ENCODE peak calls at places on chromosome 20, in six cellular contexts. One of them, this sample, is unnamed.

GRCh38 chr20:25309395-25310267 is 61.7 kb downstream of the PYGB start:
- DNase-seq in stomach: peak; percentile 53
- DNase-seq in heart left ventricle: no peak
- DNase-seq in ovary: peak; percentile 47
- DNase-seq in lower lobe of right lung: peak; percentile 65
- DNase-seq in endodermal cell: no peak
- DNase-seq in this sample: peak; percentile 78

GRCh38 chr20:25437153-25437581 is 29.7 kb downstream of the GINS1 start:
- DNase-seq in lower lobe of right lung: no peak
- DNase-seq in ovary: no peak
- DNase-seq in heart left ventricle: no peak
- DNase-seq in stomach: no peak
- DNase-seq in endodermal cell: peak; percentile 84
- DNase-seq in this sample: no peak

GRCh38 chr20:61407561-61407960 is 155.5 kb downstream of the CDH4 start:
- DNase-seq in endodermal cell: no peak
- DNase-seq in ovary: no peak
- DNase-seq in lower lobe of right lung: no peak
- DNase-seq in stomach: no peak
- DNase-seq in heart left ventricle: no peak
- DNase-seq in this sample: no peak

GRCh38 chr20:43736588-43737091 is 9.8 kb upstream of the GTSF1L start:
- DNase-seq in ovary: no peak
- DNase-seq in heart left ventricle: no peak
- DNase-seq in endodermal cell: peak; percentile 69
- DNase-seq in lower lobe of right lung: no peak
- DNase-seq in stomach: no peak
- DNase-seq in this sample: peak; percentile 2

GRCh38 chr20:34375977-34376430 is 12.9 kb downstream of the ITCH start:
- DNase-seq in endodermal cell: no peak
- DNase-seq in ovary: no peak
- DNase-seq in lower lobe of right lung: no peak
- DNase-seq in stomach: no peak
- DNase-seq in heart left ventricle: no peak
- DNase-seq in this sample: no peak

GRCh38 chr20:43102394-43102793 is 87.3 kb downstream of the PTPRT start:
- DNase-seq in lower lobe of right lung: no peak
- DNase-seq in stomach: no peak
- DNase-seq in heart left ventricle: no peak
- DNase-seq in ovary: no peak
- DNase-seq in endodermal cell: peak; percentile 82
- DNase-seq in this sample: no peak

GRCh38 chr20:48626226-48626937 is 201.4 kb downstream of the PREX1 start:
- DNase-seq in heart left ventricle: no peak
- DNase-seq in ovary: peak; percentile 42
- DNase-seq in stomach: no peak
- DNase-seq in endodermal cell: no peak
- DNase-seq in lower lobe of right lung: peak; percentile 40
- DNase-seq in this sample: peak; percentile 53

GRCh38 chr20:19492937-19493336 is 265.1 kb upstream of the RIN2 start:
- DNase-seq in stomach: no peak
- DNase-seq in lower lobe of right lung: no peak
- DNase-seq in heart left ventricle: no peak
- DNase-seq in ovary: no peak
- DNase-seq in endodermal cell: no peak
- DNase-seq in this sample: no peak

GRCh38 chr20:5039255-5039657 is 37.9 kb upstream of the SLC23A2 start:
- DNase-seq in heart left ventricle: no peak
- DNase-seq in stomach: no peak
- DNase-seq in ovary: no peak
- DNase-seq in lower lobe of right lung: no peak
- DNase-seq in endodermal cell: no peak
- DNase-seq in this sample: peak; percentile 52

GRCh38 chr20:47354710-47355488 is 1.6 kb downstream of the ZMYND8 start:
- DNase-seq in endodermal cell: no peak
- DNase-seq in ovary: no peak
- DNase-seq in lower lobe of right lung: no peak
- DNase-seq in stomach: no peak
- DNase-seq in heart left ventricle: no peak
- DNase-seq in this sample: no peak

GRCh38 chr20:50756447-50756846 is 25.1 kb downstream of the PARD6B start:
- DNase-seq in endodermal cell: no peak
- DNase-seq in stomach: no peak
- DNase-seq in ovary: no peak
- DNase-seq in heart left ventricle: no peak
- DNase-seq in lower lobe of right lung: no peak
- DNase-seq in this sample: no peak

GRCh38 chr20:48899881-48900280 is 21.6 kb upstream of the ARFGEF2 start:
- DNase-seq in stomach: no peak
- DNase-seq in ovary: no peak
- DNase-seq in lower lobe of right lung: no peak
- DNase-seq in endodermal cell: no peak
- DNase-seq in heart left ventricle: no peak
- DNase-seq in this sample: no peak

GRCh38 chr20:9332783-9333482 is 181.5 kb upstream of the LAMP5 start:
- DNase-seq in lower lobe of right lung: no peak
- DNase-seq in endodermal cell: no peak
- DNase-seq in stomach: no peak
- DNase-seq in ovary: no peak
- DNase-seq in heart left ventricle: no peak
- DNase-seq in this sample: no peak

GRCh38 chr20:36273414-36274247 is 32.5 kb upstream of the DLGAP4 start:
- DNase-seq in ovary: no peak
- DNase-seq in lower lobe of right lung: no peak
- DNase-seq in endodermal cell: no peak
- DNase-seq in heart left ventricle: no peak
- DNase-seq in stomach: no peak
- DNase-seq in this sample: no peak

DNA sequence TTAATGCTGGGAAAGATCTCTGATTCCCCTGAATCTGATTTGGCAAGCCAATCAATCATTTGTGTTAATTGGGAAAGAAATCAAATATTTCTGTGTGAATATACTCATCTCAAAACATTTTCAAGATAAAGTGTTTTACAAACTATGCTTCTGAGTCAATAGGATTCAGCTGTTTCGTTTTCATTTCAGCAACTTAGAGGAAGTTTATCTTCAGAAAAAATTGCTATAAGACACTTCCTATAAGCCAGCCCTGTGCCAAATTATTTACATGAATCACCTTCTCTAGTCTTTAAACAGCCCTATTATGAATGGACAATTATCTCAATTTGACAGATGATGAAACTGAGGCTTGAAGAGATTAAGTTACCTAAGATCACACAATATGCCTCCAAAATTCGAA is 10.9 kb downstream of the DEFB129 start:
- DNase-seq in stomach: no peak
- DNase-seq in lower lobe of right lung: no peak
- DNase-seq in ovary: no peak
- DNase-seq in heart left ventricle: no peak
- DNase-seq in endodermal cell: no peak
- DNase-seq in this sample: no peak
- H3K4me3 ChIP-seq in stomach: no peak overlapping the region
- H3K4me3 ChIP-seq in lower lobe of right lung: peak overlapping the region; percentile 25
- H3K4me3 ChIP-seq in ovary: no peak overlapping the region
- H3K4me3 ChIP-seq in heart left ventricle: no peak overlapping the region
- H3K4me3 ChIP-seq in endodermal cell: no peak overlapping the region
- H3K4me3 ChIP-seq in this sample: no peak overlapping the region

DNA sequence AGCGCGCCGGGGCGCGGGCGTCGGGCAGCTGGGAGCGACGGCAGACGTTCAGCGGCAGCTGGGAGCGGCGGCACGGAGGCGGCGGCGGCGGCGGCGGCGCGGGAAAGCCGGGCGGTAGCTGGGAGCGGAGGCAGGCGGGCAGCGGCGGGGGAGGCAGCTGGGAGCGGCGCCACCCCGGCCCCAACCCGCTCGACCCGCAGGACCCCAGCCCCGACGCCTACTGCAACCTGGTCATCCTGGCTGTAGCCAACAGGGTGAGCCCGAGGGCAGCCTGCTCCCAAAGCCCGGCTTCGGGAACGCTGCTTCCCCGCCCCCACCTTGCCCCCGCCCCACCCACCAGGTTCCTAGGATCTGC is 8.9 kb downstream of the CCM2L start:
- DNase-seq in endodermal cell: peak; percentile 91
- DNase-seq in stomach: no peak
- DNase-seq in ovary: no peak
- DNase-seq in lower lobe of right lung: peak; percentile 43
- DNase-seq in heart left ventricle: no peak
- DNase-seq in this sample: peak; percentile 75
- H3K4me1 ChIP-seq in endodermal cell: no peaks in the 10 kb centered on the region
- H3K4me1 ChIP-seq in stomach: peaks cover 26% of the 10 kb centered on the region
- H3K4me1 ChIP-seq in ovary: peaks cover 1% of the 10 kb centered on the region
- H3K4me1 ChIP-seq in lower lobe of right lung: peaks cover 13% of the 10 kb centered on the region
- H3K4me1 ChIP-seq in heart left ventricle: no peaks in the 10 kb centered on the region
- H3K4me1 ChIP-seq in this sample: no peaks in the 10 kb centered on the region

GRCh38 chr20:13342469-13343242 is 121.6 kb downstream of the ISM1 start:
- DNase-seq in endodermal cell: no peak
- DNase-seq in ovary: no peak
- DNase-seq in stomach: no peak
- DNase-seq in heart left ventricle: no peak
- DNase-seq in lower lobe of right lung: peak; percentile 85
- DNase-seq in this sample: no peak

GRCh38 chr20:13344671-13345070 is 123.6 kb downstream of the ISM1 start:
- DNase-seq in endodermal cell: no peak
- DNase-seq in lower lobe of right lung: no peak
- DNase-seq in ovary: no peak
- DNase-seq in stomach: no peak
- DNase-seq in heart left ventricle: no peak
- DNase-seq in this sample: no peak

GRCh38 chr20:13353261-13353945 is 132.3 kb downstream of the ISM1 start:
- DNase-seq in heart left ventricle: no peak
- DNase-seq in lower lobe of right lung: no peak
- DNase-seq in stomach: no peak
- DNase-seq in ovary: no peak
- DNase-seq in endodermal cell: no peak
- DNase-seq in this sample: no peak

GRCh38 chr20:13349240-13349604 is 128.1 kb downstream of the ISM1 start:
- DNase-seq in stomach: no peak
- DNase-seq in lower lobe of right lung: no peak
- DNase-seq in heart left ventricle: no peak
- DNase-seq in ovary: no peak
- DNase-seq in endodermal cell: no peak
- DNase-seq in this sample: no peak

DNA sequence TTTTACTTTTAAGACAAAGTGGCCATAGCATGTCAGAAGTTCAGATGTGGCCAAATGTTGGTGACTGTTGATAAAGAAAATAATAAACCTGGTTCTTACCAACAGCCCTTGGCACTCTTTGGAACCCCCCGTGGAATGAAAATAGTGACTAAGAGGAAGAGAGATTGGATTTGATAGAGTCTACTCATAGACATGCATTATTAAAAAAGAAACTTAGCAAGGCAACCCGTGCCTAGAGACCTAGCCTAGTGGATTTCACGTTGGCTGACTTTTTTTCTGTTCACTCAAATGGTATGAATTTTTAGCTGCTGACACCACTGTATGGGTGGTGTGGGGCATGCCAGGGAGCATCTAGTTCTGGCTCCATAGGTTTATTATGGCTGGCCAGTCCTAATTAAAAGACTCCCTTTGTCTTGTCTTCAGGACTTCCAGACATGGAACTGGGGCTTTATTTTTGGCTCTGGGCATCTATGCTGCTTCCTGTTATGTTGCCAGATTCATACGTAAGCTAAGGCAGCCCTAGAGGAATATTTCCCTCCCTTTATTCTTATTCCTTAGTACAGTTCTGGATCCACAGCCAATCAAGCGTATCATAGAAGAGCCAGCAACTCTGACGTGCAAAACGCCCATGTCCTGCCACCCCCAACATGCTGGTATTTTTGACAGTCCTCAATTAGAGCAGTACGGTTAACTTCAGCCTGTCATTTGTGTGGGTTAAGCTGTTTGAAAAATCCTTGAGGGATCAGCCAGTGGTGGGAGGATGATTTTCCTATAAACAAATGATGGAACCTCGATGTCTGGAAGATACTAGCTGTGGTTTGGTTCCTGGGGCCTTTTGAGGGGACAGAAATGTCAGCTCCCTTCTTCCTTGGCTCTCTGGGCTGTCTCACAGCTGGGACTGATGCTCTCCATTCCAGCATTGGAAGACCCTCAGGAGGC is 127.5 kb downstream of the ISM1 start:
- DNase-seq in stomach: no peak
- DNase-seq in endodermal cell: no peak
- DNase-seq in heart left ventricle: no peak
- DNase-seq in ovary: no peak
- DNase-seq in lower lobe of right lung: no peak
- DNase-seq in this sample: no peak
- H3K27ac ChIP-seq in stomach: peak overlapping the region; percentile 7
- H3K27ac ChIP-seq in endodermal cell: no peak overlapping the region
- H3K27ac ChIP-seq in heart left ventricle: no peak overlapping the region
- H3K27ac ChIP-seq in ovary: no peak overlapping the region
- H3K27ac ChIP-seq in lower lobe of right lung: no peak overlapping the region
- H3K27ac ChIP-seq in this sample: no peak overlapping the region

DNA sequence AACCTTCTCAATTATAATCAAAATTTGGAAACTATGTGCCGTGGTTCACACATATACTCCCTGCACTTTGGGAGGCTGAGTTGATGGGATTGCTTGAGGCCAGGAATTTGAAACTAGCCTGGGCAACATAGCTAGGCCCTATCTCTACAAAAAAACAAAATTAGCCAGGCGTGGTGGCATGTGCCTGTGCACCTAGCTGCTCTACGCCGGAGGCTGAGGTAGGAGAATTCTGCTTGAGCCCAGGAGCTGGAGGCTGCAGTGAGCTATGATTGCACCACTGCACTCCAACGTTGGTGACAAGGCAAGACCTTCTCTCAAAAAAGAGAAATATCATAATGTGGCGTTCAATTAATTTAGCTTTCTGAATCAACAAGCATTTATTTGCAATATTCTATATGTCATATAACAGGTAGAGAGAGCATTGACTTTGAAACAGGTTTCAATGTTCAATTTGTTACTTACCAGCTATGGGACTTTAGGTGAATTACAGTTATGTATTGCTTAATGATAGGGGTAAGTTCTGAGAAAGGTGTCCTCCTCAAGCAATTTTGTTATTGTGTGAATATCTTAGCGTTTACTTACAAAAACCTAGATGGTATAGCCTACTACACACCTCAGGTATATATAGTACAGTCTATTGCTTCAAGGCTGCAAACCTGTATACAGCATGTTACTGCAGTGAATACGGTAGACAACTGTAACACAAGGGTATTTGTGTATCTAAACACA is 2.2 kb upstream of the SYCP2 start:
- DNase-seq in endodermal cell: no peak
- DNase-seq in ovary: no peak
- DNase-seq in lower lobe of right lung: no peak
- DNase-seq in heart left ventricle: no peak
- DNase-seq in stomach: no peak
- DNase-seq in this sample: no peak
- H3K4me3 ChIP-seq in endodermal cell: no peak overlapping the region
- H3K4me3 ChIP-seq in ovary: no peak overlapping the region
- H3K4me3 ChIP-seq in lower lobe of right lung: no peak overlapping the region
- H3K4me3 ChIP-seq in heart left ventricle: no peak overlapping the region
- H3K4me3 ChIP-seq in stomach: no peak overlapping the region
- H3K4me3 ChIP-seq in this sample: no peak overlapping the region

DNA sequence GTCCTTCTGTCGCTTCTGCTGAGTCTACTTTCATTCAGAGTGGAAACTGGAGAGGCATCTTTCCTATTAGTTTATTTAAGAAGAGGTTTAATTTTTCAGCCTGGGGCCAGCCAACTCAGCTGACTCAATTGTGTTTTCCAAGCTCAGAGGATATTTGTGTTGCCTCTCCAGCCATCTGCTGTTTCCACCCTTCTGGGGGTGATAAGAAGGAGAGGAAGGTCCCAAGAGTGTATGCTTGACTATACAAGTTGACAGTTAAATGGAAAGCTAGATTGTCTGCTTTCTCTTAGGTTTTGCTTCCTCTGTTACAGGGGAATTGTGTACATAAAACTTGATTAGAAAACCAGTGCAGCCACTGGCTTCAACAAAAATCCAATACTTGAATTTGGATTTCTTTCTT is 3.0 kb downstream of the PSMF1 start:
- DNase-seq in stomach: no peak
- DNase-seq in endodermal cell: no peak
- DNase-seq in lower lobe of right lung: no peak
- DNase-seq in heart left ventricle: no peak
- DNase-seq in ovary: no peak
- DNase-seq in this sample: no peak
- H3K4me1 ChIP-seq in stomach: peaks cover 73% of the 10 kb centered on the region
- H3K4me1 ChIP-seq in endodermal cell: peaks cover 4% of the 10 kb centered on the region
- H3K4me1 ChIP-seq in lower lobe of right lung: peaks cover 66% of the 10 kb centered on the region
- H3K4me1 ChIP-seq in heart left ventricle: peaks cover 21% of the 10 kb centered on the region
- H3K4me1 ChIP-seq in ovary: peaks cover 23% of the 10 kb centered on the region
- H3K4me1 ChIP-seq in this sample: no peaks in the 10 kb centered on the region

This sample was measured in aorta.